ENCODE peak calls at places on chromosomes 2 and 18, in four cellular contexts. G, A, O and F are unnamed samples.
A peak's percentile ranks its signal among the peaks of the same experiment; 100 is the strongest.

GRCh38 chr2:24743914-24744313 is 49.3 kb downstream of the PTRHD1 start:
- DNase-seq in G (no peak), A (no peak), O (no peak), F (no peak)

GRCh38 chr2:196376984-196377877 is 205.9 kb upstream of the STK17B start:
- DNase-seq in G (no peak), A (peak; percentile 81), O (no peak), F (no peak)

GRCh38 chr18:44128365-44128764 is 552.3 kb upstream of the SETBP1 start:
- DNase-seq in G (no peak), A (peak; percentile 61), O (no peak), F (no peak)

GRCh38 chr18:49846718-49847470 is 33.6 kb upstream of the ACAA2 start:
- DNase-seq in G (no peak), A (no peak), O (no peak), F (no peak)

GRCh38 chr2:165197346-165197745 is 6.5 kb downstream of the SCN3A start:
- DNase-seq in G (no peak), A (no peak), O (no peak), F (no peak)

GRCh38 chr18:24968233-24968775 is 383.7 kb downstream of the ZNF521 start:
- DNase-seq in G (no peak), A (no peak), O (no peak), F (no peak)

GRCh38 chr18:38611036-38611964 is 1045.7 kb upstream of the CELF4 start:
- DNase-seq in G (peak; percentile 15), A (no peak), O (no peak), F (no peak)

GRCh38 chr2:207792244-207792785 is 22.6 kb upstream of the FZD5 start:
- DNase-seq in G (no peak), A (peak; percentile 79), O (no peak), F (no peak)

GRCh38 chr18:69250305-69251151 is 150.2 kb upstream of the DOK6 start:
- DNase-seq in G (no peak), A (peak; percentile 75), O (no peak), F (peak; percentile 33)

GRCh38 chr18:62644773-62645172 is 70.6 kb upstream of the PHLPP1 start:
- DNase-seq in G (no peak), A (no peak), O (no peak), F (no peak)

DNA sequence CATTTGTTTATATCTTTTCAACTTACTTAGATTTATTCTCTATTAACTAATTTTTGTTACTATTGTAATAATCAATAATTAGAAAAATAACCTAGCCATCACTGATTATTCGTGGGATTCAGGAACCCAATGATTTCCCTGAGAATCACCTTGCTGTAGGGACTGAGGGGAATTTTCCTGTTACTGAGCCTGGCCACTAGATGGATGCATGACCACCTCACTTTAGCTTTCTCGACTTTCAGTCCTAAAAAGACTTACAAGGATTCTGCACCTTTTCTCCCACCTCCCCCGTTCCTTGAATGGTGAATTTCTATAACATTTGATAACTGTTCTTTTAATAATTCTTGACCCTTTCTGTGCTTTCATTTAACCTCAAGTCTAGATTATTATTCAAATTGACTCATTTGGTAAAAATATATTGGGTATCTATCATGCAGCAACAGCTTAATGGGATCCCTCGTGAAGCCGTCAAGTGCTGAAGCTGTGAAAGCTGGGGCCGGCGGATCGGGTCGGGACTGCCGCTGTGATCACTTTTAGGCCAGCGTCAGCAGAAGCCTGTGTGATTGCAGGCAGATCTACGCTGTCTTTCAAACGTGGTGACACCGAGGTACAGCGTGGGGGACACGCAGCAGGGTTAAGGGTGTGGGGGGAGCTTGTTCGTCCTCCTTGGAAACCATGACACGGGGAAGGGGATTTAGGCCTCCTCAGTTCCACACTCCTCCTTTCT is 38.8 kb upstream of the TMEM18 start:
- DNase-seq in G (no peak), A (peak; percentile 27), O (no peak), F (no peak)
- TF ChIP-seq CTCF in G (peak; percentile 27), A (peak; percentile 48), O (peak; percentile 60), F (peak; percentile 75)

DNA sequence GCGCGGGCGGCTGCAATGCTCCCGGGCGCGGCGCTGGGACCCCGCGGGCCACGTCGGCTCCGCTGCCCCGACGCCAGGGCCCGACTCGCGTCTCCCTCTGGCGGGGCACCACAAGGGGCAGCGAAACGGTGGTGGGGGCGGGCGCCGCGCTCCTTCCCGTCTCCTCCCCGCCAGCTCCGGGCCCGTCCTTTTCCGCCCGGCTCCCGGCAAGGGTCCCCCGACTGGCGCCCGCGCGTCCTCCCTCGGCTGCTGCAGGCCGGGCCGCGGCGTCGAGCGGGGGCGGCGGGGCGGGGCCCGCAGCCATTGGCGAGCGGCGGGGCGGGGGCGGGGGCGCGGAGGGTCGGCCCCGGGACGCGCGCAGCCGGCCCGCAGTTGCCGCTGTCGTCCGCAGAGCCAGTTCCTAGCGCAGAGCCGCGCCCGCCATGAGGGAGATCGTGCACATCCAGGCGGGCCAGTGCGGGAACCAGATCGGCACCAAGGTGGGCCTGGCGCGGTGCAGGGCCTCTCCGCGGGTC is at the start of gene TUBB6:
- DNase-seq in G (peak; percentile 85), A (peak; percentile 84), O (peak; percentile 76), F (peak; percentile 64)
- TF ChIP-seq CTCF in G (no peak), A (no peak), O (no peak), F (no peak)

GRCh38 chr2:203777030-203777429 is 70.6 kb downstream of the CD28 start:
- DNase-seq in G (no peak), A (peak; percentile 64), O (no peak), F (no peak)

GRCh38 chr2:203775684-203776083 is 69.2 kb downstream of the CD28 start:
- DNase-seq in G (no peak), A (no peak), O (no peak), F (no peak)

GRCh38 chr2:203772766-203773165 is 66.3 kb downstream of the CD28 start:
- DNase-seq in G (no peak), A (no peak), O (no peak), F (no peak)

DNA sequence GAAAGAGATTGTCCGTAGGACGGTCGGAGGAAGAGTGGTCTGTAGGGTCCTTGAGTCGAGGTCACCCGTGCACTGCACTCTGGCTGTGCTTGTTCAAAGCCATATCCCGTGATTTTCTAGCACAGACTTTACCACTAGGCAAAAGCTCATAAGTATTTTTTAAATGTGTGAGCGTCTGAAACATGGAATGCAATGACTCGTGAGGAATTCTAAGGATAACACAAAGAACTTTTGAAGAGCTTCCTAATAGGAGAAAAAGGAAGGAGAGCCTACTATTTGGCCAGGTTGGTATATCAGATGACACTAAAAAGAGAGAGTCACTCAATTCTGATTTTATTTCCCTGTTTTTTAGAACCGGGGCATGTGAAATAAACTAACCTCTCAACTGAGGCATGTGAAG is 68.3 kb downstream of the CD28 start:
- DNase-seq in G (no peak), A (no peak), O (no peak), F (no peak)
- TF ChIP-seq CTCF in G (no peak), A (no peak), O (no peak), F (no peak)

GRCh38 chr2:69521747-69522146 is 84.5 kb upstream of the NFU1 start:
- DNase-seq in G (no peak), A (no peak), O (no peak), F (no peak)
- TF ChIP-seq CTCF in G (no peak), A (no peak), O (no peak), F (no peak)

GRCh38 chr2:74267068-74267467 is 68.7 kb downstream of the MTHFD2 start:
- DNase-seq in G (no peak), A (no peak), O (no peak), F (peak; percentile 65)
- TF ChIP-seq CTCF in G (peak; percentile 18), A (no peak), O (peak; percentile 21), F (peak; percentile 85)

DNA sequence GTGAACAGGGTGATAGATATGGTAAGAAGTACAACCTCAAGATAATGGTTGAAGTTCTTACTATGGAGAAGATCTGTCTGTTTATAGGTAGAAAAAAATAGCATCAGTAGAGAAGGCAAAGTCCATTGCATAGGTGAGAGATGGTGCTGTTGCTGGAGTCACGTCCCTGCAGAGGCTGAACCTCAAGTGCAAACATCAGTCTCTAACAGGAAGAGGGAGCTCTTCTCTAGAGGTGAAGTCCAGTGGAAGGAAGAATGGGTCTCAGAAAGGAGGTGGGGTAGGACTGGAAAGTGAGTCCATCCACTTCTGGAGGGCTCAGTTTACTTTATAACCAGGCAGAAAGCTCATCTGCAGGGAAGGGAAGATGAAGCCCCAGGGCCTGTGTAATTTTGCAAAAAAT is 337.7 kb downstream of the MEIS1 start:
- DNase-seq in G (no peak), A (peak; percentile 9), O (no peak), F (no peak)
- TF ChIP-seq CTCF in G (no peak), A (peak; percentile 2), O (no peak), F (peak; percentile 5)

GRCh38 chr2:235494716-235495372 is 1.0 kb downstream of the AGAP1 start:
- DNase-seq in G (peak; percentile 29), A (peak; percentile 43), O (peak; percentile 51), F (peak; percentile 28)
- TF ChIP-seq CTCF in G (no peak), A (no peak), O (no peak), F (no peak)

DNA sequence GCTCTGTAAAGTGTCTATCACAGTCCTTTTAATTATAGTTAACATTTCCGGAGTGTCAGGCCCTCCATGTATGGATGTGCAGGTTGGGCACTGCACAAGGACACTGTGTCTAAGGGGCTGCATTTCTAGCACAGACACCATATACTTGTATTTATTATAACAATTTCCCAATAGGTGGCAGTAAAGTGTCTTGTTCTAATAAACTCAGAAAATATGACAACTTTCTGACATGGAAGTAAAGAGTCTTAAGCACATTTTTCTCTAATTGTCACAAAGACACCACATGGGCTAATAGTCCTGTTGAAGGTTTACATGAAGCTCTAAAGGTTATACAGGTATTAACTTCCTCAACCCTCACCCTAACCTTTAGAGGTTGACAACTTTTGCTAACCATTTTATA is 156.6 kb downstream of the DYSF start:
- DNase-seq in G (no peak), A (peak; percentile 63), O (no peak), F (peak; percentile 4)
- TF ChIP-seq CTCF in G (no peak), A (peak; percentile 29), O (no peak), F (no peak)

GRCh38 chr2:72144412-72144745 is 3.3 kb downstream of the CYP26B1 start:
- DNase-seq in G (peak; percentile 61), A (no peak), O (no peak), F (no peak)

GRCh38 chr2:72147303-72147970 is at the start of gene CYP26B1:
- DNase-seq in G (peak; percentile 17), A (no peak), O (peak; percentile 68), F (peak; percentile 46)

GRCh38 chr2:72144746-72145657 is 2.7 kb downstream of the CYP26B1 start:
- DNase-seq in G (peak; percentile 41), A (no peak), O (peak; percentile 71), F (peak; percentile 65)

GRCh38 chr2:72146357-72147302 is 1.0 kb downstream of the CYP26B1 start:
- DNase-seq in G (peak; percentile 6), A (no peak), O (no peak), F (peak; percentile 14)

GRCh38 chr2:72145658-72146329 is 1.9 kb downstream of the CYP26B1 start:
- DNase-seq in G (peak; percentile 5), A (no peak), O (no peak), F (peak; percentile 7)
- TF ChIP-seq CTCF in G (no peak), A (no peak), O (no peak), F (no peak)